ENCODE peak calls at places on chromosome 21, in six cellular contexts. J, D, A, F, I and U are unnamed samples.

GRCh38 chr21:29407571-29407970 is 108.8 kb downstream of the BACH1 start:
- DNase-seq in D (no peak), I (no peak), J (peak), A (no peak), F (no peak), U (no peak)

GRCh38 chr21:46634966-46635323 is 529 bp upstream of the PRMT2 start:
- DNase-seq in J (peak), D (peak), F (no peak), I (peak), A (peak), U (peak)

GRCh38 chr21:38843806-38844479 is 38.2 kb downstream of the ETS2 start:
- DNase-seq in A (no peak), F (no peak), I (no peak), D (peak), J (no peak), U (no peak)

GRCh38 chr21:21183092-21183491 is 184.9 kb downstream of the NCAM2 start:
- DNase-seq in F (no peak), I (no peak), J (no peak), D (no peak), A (no peak), U (no peak)

GRCh38 chr21:38060533-38060932 is 144.3 kb upstream of the KCNJ6 start:
- DNase-seq in J (no peak), F (no peak), I (no peak), D (no peak), A (no peak), U (no peak)

GRCh38 chr21:14545906-14546480 is at the start of gene SAMSN1:
- DNase-seq in I (no peak), A (peak), J (no peak), F (no peak), D (no peak), U (peak)

GRCh38 chr21:16579538-16579937 is 849.8 kb downstream of the USP25 start:
- DNase-seq in F (no peak), J (no peak), D (peak), I (no peak), A (no peak), U (no peak)

GRCh38 chr21:20330652-20331051 is 667.6 kb upstream of the NCAM2 start:
- DNase-seq in F (no peak), J (no peak), I (no peak), A (no peak), D (no peak), U (no peak)

GRCh38 chr21:20996421-20997307 is 1.5 kb upstream of the NCAM2 start:
- DNase-seq in I (no peak), D (peak), F (no peak), J (peak), A (no peak), U (no peak)

GRCh38 chr21:36856643-36857042 is 109.8 kb downstream of the HLCS start:
- DNase-seq in J (no peak), D (no peak), F (no peak), A (no peak), I (no peak), U (no peak)
- TF ChIP-seq CTCF in J (no peak), D (no peak), F (no peak), A (no peak), I (no peak), U (no peak)

GRCh38 chr21:31142600-31142999 is 104.3 kb upstream of the KRTAP19-8 start:
- DNase-seq in J (peak), I (no peak), F (no peak), A (peak), D (no peak), U (no peak)
- TF ChIP-seq CTCF in J (peak), I (no peak), F (no peak), A (no peak), D (no peak), U (no peak)

DNA sequence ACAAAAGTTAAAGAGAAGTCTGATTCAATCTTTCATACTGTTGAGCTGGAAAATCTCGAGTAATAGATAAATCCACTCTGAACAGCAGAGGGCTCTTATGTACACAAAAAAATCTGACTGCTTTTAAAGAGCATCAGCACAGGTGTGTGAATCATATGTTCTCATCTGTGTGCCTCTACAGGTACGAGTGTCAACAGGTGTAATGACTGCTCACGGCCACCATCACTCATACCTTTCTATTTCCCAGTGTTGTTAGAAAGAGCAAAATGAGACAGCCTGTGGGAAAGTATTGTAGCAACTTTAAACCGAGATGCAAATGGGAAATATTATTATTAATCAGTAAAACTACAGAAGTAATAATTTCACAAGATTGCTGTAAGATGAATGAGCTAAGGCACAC is 49.0 kb upstream of the SCAF4 start:
- DNase-seq in A (no peak), I (no peak), D (no peak), J (peak), F (no peak), U (no peak)
- TF ChIP-seq CTCF in A (no peak), I (no peak), D (no peak), J (peak), F (peak), U (no peak)

DNA sequence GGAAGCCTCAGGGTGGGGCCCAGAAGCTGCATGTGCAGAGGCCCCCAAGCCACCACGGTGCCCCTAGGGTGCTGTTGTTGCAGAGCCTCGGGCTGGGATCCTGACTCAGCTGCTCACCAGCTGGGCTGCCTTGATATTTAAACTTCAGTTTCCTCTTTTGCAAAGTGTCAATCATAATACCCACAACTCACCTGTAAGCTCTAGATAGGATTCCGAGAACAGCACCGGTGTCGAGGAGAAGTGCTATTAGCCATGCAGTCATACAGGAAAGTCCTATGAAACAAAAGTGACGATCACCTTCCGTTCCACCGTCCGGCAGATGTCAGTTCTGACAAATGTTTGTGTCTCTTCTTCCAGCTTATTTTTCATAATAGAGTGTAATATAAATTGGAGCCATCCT is 101.0 kb downstream of the SIK1 start:
- DNase-seq in I (no peak), A (peak), F (no peak), J (no peak), D (no peak), U (no peak)
- TF ChIP-seq CTCF in I (no peak), A (no peak), F (no peak), J (no peak), D (no peak), U (no peak)

GRCh38 chr21:25791321-25791720 is 56.5 kb downstream of the GABPA start:
- DNase-seq in F (no peak), D (no peak), J (peak), A (no peak), I (no peak), U (no peak)
- TF ChIP-seq CTCF in F (no peak), D (no peak), J (peak), A (no peak), I (no peak), U (no peak)

DNA sequence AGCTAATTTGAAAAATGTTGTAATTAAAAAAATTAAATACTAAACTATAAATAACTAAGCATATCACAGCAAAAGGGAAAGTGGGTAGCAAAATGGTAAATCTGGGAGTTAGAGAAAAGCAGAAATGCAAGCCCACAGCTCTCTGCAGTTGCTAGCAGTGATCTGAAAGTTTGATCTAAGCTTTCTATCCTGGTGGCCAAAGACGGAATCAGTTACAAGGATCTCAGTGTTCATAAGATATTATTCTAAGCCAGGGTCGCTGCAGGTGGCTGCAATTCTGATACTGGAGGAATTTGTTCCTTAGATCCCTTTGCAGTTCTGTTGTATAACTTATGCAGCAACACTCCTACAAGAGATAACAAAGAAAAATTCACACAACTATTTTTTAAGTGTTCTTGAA is 363.7 kb downstream of the SETD4 start:
- DNase-seq in F (no peak), D (no peak), I (no peak), J (peak), A (no peak), U (no peak)
- TF ChIP-seq CTCF in F (no peak), D (peak), I (no peak), J (no peak), A (no peak), U (no peak)

DNA sequence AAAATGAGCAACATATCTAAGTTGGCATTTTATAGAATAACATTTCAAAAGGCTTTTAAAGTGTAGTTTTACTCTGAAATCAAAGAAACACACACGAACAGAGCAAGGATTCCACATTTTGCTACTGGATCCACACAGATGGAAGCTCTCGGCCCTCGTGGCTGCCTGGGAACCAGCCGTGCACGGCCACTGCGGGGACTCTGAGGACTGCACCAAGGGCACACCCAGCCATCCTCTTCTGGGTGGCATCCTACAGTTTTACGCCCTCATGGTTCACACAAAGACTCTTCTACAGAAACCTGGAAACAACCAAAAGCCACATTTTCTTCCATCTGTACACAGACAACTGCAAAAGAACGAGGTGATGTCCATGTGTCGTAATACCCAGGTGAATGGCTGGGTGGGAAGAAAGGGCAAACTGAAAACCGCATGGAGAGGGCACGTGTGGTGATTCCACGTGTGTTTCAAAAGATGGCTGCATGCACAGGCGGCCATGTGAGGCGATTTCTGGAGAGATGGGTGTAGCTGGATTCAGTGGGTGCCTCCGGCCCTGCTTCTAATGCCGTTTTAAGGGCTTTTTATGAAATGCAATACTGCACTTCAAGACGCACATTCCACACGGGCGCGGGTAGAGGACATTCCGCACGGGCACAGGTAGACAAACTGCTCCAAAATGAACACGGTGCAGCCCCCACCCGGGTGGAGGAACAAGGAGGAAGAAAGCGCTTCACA is 8.1 kb downstream of the POFUT2 start:
- DNase-seq in J (no peak), A (no peak), F (no peak), I (no peak), D (no peak), U (no peak)
- TF ChIP-seq CTCF in J (no peak), A (no peak), F (no peak), I (no peak), D (no peak), U (no peak)